ENCODE peak calls at places on chromosomes 6 and 20, in ten cellular contexts. One of them, this sample, is unnamed.

GRCh38 chr6:85364354-85364753 is 85.5 kb upstream of the NT5E start:
- DNase-seq in lower leg skin: no peak
- DNase-seq in dorsolateral prefrontal cortex: no peak
- DNase-seq in epithelial cell of esophagus: peak; percentile 93
- DNase-seq in heart right ventricle: no peak
- DNase-seq in HFF-Myc: peak; percentile 77
- DNase-seq in choroid plexus epithelial cell: peak; percentile 67
- DNase-seq in kidney: no peak
- DNase-seq in AG09309: peak; percentile 5
- DNase-seq in cardiac fibroblast: peak; percentile 83
- DNase-seq in this sample: no peak

GRCh38 chr6:9089724-9090123 is 654.4 kb upstream of the SLC35B3 start:
- DNase-seq in AG09309: no peak
- DNase-seq in kidney: no peak
- DNase-seq in choroid plexus epithelial cell: no peak
- DNase-seq in cardiac fibroblast: no peak
- DNase-seq in heart right ventricle: no peak
- DNase-seq in HFF-Myc: no peak
- DNase-seq in lower leg skin: no peak
- DNase-seq in dorsolateral prefrontal cortex: no peak
- DNase-seq in epithelial cell of esophagus: no peak
- DNase-seq in this sample: no peak

GRCh38 chr6:118783931-118784528 is 109.9 kb upstream of the ASF1A start:
- DNase-seq in heart right ventricle: no peak
- DNase-seq in AG09309: no peak
- DNase-seq in dorsolateral prefrontal cortex: no peak
- DNase-seq in epithelial cell of esophagus: no peak
- DNase-seq in cardiac fibroblast: no peak
- DNase-seq in choroid plexus epithelial cell: peak; percentile 12
- DNase-seq in HFF-Myc: no peak
- DNase-seq in kidney: no peak
- DNase-seq in lower leg skin: no peak
- DNase-seq in this sample: no peak

GRCh38 chr6:35392773-35393672 is 50.7 kb downstream of the PPARD start:
- DNase-seq in AG09309: no peak
- DNase-seq in choroid plexus epithelial cell: no peak
- DNase-seq in dorsolateral prefrontal cortex: no peak
- DNase-seq in heart right ventricle: no peak
- DNase-seq in epithelial cell of esophagus: peak; percentile 62
- DNase-seq in lower leg skin: no peak
- DNase-seq in cardiac fibroblast: no peak
- DNase-seq in kidney: no peak
- DNase-seq in HFF-Myc: no peak
- DNase-seq in this sample: no peak

GRCh38 chr6:169669889-169670288 is 31.9 kb downstream of the WDR27 start:
- DNase-seq in kidney: no peak
- DNase-seq in heart right ventricle: no peak
- DNase-seq in dorsolateral prefrontal cortex: no peak
- DNase-seq in lower leg skin: no peak
- DNase-seq in cardiac fibroblast: peak; percentile 72
- DNase-seq in HFF-Myc: no peak
- DNase-seq in epithelial cell of esophagus: no peak
- DNase-seq in AG09309: no peak
- DNase-seq in choroid plexus epithelial cell: peak; percentile 54
- DNase-seq in this sample: no peak

GRCh38 chr20:57794600-57795346 is 85.0 kb upstream of the PMEPA1 start:
- DNase-seq in dorsolateral prefrontal cortex: no peak
- DNase-seq in kidney: no peak
- DNase-seq in HFF-Myc: no peak
- DNase-seq in cardiac fibroblast: no peak
- DNase-seq in heart right ventricle: no peak
- DNase-seq in choroid plexus epithelial cell: peak; percentile 7
- DNase-seq in AG09309: no peak
- DNase-seq in lower leg skin: no peak
- DNase-seq in epithelial cell of esophagus: no peak
- DNase-seq in this sample: no peak

GRCh38 chr6:2958331-2958711 is 13.0 kb downstream of the SERPINB6 start:
- DNase-seq in kidney: no peak
- DNase-seq in AG09309: no peak
- DNase-seq in epithelial cell of esophagus: no peak
- DNase-seq in choroid plexus epithelial cell: no peak
- DNase-seq in dorsolateral prefrontal cortex: no peak
- DNase-seq in lower leg skin: peak; percentile 85
- DNase-seq in HFF-Myc: no peak
- DNase-seq in heart right ventricle: peak; percentile 43
- DNase-seq in cardiac fibroblast: no peak
- DNase-seq in this sample: no peak

GRCh38 chr6:134199848-134200606 is 117.9 kb downstream of the SGK1 start:
- DNase-seq in choroid plexus epithelial cell: no peak
- DNase-seq in dorsolateral prefrontal cortex: no peak
- DNase-seq in lower leg skin: no peak
- DNase-seq in heart right ventricle: no peak
- DNase-seq in cardiac fibroblast: no peak
- DNase-seq in kidney: no peak
- DNase-seq in HFF-Myc: no peak
- DNase-seq in epithelial cell of esophagus: peak; percentile 20
- DNase-seq in AG09309: no peak
- DNase-seq in this sample: no peak

GRCh38 chr6:150245148-150245547 is 102.3 kb downstream of the PPP1R14C start:
- DNase-seq in lower leg skin: no peak
- DNase-seq in epithelial cell of esophagus: no peak
- DNase-seq in AG09309: no peak
- DNase-seq in HFF-Myc: no peak
- DNase-seq in cardiac fibroblast: no peak
- DNase-seq in dorsolateral prefrontal cortex: no peak
- DNase-seq in choroid plexus epithelial cell: no peak
- DNase-seq in kidney: no peak
- DNase-seq in heart right ventricle: no peak
- DNase-seq in this sample: no peak

DNA sequence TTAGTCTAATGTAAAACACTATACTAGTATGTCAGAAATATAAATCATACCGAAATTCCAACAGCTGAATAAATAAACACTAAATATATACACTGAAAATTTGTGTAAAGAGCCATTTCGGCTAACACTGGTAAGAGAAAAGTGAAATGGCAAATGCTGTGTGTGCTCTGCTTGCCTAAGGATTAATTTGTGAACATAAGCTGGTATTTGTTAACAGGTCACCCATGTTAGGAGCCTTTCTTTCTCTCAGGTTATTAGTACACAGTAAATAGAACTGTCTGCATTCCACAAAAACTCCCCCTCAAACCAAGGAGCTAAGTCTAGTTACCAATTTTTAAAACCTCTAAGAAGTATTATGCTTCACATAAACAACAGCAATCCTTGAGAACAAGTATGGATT is 27.0 kb downstream of the ELOVL5 start:
- DNase-seq in heart right ventricle: no peak
- DNase-seq in dorsolateral prefrontal cortex: no peak
- DNase-seq in choroid plexus epithelial cell: peak; percentile 26
- DNase-seq in HFF-Myc: no peak
- DNase-seq in kidney: no peak
- DNase-seq in cardiac fibroblast: no peak
- DNase-seq in AG09309: no peak
- DNase-seq in epithelial cell of esophagus: no peak
- DNase-seq in lower leg skin: no peak
- DNase-seq in this sample: no peak
- H3K4me3 ChIP-seq in heart right ventricle: no peak overlapping the region
- H3K4me3 ChIP-seq in dorsolateral prefrontal cortex: no peak overlapping the region
- H3K4me3 ChIP-seq in choroid plexus epithelial cell: no peak overlapping the region
- H3K4me3 ChIP-seq in HFF-Myc: no peak overlapping the region
- H3K4me3 ChIP-seq in kidney: no peak overlapping the region
- H3K4me3 ChIP-seq in cardiac fibroblast: no peak overlapping the region
- H3K4me3 ChIP-seq in AG09309: no peak overlapping the region
- H3K4me3 ChIP-seq in epithelial cell of esophagus: no peak overlapping the region
- H3K4me3 ChIP-seq in lower leg skin: no peak overlapping the region
- H3K4me3 ChIP-seq in this sample: no peak overlapping the region

DNA sequence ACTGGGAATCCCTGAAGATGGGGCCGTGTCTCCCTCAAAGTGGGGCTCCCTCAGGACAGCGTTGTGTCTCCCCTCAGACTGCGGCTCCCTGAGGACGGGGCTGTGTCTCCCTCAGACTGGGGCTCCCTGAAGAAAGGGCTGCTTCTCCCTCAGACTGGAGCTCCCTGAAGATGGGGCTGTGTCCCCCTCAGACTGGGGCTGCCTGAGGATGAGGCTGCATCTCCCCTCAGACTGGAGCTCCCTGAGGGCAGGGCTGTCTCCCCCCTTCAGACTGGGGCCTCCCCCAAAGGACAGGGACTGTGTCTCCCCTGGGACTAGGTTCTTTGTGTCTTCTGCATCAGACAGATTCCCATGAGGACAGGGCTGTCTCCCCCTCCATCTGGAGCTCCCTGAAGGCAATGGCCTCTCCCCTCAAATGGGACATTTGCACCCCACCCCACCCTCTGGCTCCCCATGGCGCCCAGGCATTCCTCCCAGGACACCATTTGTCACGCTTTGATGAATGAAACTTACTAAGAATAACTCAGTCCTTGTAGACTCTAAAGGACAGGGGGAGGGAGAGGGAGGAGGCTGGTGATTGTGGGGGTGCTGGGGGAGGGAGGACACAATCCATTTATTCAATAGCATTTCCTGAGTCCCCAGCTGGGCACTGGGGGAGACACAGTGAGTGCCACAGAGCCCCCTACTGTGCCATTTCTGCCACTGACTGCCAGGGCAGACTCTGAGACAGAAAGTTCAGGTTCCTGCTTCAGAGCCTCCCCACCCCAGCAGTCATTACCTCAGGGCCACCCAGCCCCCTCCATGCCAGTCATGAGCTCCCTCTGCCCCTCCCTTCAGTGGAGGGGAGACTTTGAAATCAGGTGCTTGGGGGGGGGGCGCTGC is 122.4 kb downstream of the MRPL14 start:
- DNase-seq in lower leg skin: no peak
- DNase-seq in choroid plexus epithelial cell: no peak
- DNase-seq in HFF-Myc: no peak
- DNase-seq in epithelial cell of esophagus: no peak
- DNase-seq in cardiac fibroblast: peak; percentile 34
- DNase-seq in heart right ventricle: no peak
- DNase-seq in AG09309: no peak
- DNase-seq in kidney: peak; percentile 58
- DNase-seq in dorsolateral prefrontal cortex: peak; percentile 15
- DNase-seq in this sample: no peak
- TF ChIP-seq CTCF in lower leg skin: no peak
- TF ChIP-seq CTCF in choroid plexus epithelial cell: peak; percentile 25
- TF ChIP-seq CTCF in HFF-Myc: peak; percentile 23
- TF ChIP-seq CTCF in epithelial cell of esophagus: peak; percentile 10
- TF ChIP-seq CTCF in cardiac fibroblast: peak; percentile 45
- TF ChIP-seq CTCF in heart right ventricle: peak; percentile 30
- TF ChIP-seq CTCF in AG09309: peak; percentile 40
- TF ChIP-seq CTCF in kidney: peak; percentile 24
- TF ChIP-seq CTCF in dorsolateral prefrontal cortex: no peak
- TF ChIP-seq CTCF in this sample: peak; percentile 48

DNA sequence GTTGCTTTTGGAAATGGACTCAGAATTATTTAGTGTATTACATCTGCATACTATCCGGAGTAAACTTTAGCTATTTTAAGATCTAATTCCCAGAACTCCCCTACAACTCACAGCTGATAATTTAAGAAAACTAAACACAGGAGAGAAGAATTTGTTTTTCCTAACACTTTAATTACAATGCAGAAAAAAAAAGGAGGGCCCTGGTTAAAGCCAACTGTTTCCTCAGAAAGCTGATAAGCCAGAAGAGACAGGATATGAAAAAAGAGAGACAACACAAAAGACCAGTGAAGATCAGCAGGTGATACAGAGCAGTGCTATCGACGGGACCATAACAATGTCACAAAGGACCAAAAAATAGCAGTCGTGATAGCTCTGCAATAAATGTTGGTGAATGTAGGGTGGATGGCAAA is 5.8 kb downstream of the IFNGR1 start:
- DNase-seq in heart right ventricle: no peak
- DNase-seq in epithelial cell of esophagus: no peak
- DNase-seq in AG09309: no peak
- DNase-seq in HFF-Myc: no peak
- DNase-seq in cardiac fibroblast: no peak
- DNase-seq in kidney: no peak
- DNase-seq in dorsolateral prefrontal cortex: no peak
- DNase-seq in lower leg skin: no peak
- DNase-seq in choroid plexus epithelial cell: no peak
- DNase-seq in this sample: no peak
- H3K4me3 ChIP-seq in heart right ventricle: peak overlapping the region; percentile 22
- H3K4me3 ChIP-seq in epithelial cell of esophagus: no peak overlapping the region
- H3K4me3 ChIP-seq in AG09309: no peak overlapping the region
- H3K4me3 ChIP-seq in HFF-Myc: no peak overlapping the region
- H3K4me3 ChIP-seq in cardiac fibroblast: no peak overlapping the region
- H3K4me3 ChIP-seq in kidney: no peak overlapping the region
- H3K4me3 ChIP-seq in dorsolateral prefrontal cortex: peak overlapping the region; percentile 4
- H3K4me3 ChIP-seq in lower leg skin: no peak overlapping the region
- H3K4me3 ChIP-seq in choroid plexus epithelial cell: no peak overlapping the region
- H3K4me3 ChIP-seq in this sample: no peak overlapping the region

GRCh38 chr6:164861964-164862363 is 447.4 kb downstream of the C6orf118 start:
- DNase-seq in lower leg skin: no peak
- DNase-seq in heart right ventricle: no peak
- DNase-seq in cardiac fibroblast: no peak
- DNase-seq in epithelial cell of esophagus: no peak
- DNase-seq in choroid plexus epithelial cell: no peak
- DNase-seq in HFF-Myc: no peak
- DNase-seq in AG09309: no peak
- DNase-seq in kidney: no peak
- DNase-seq in dorsolateral prefrontal cortex: no peak
- DNase-seq in this sample: no peak

GRCh38 chr6:164855281-164855680 is 454.1 kb downstream of the C6orf118 start:
- DNase-seq in HFF-Myc: no peak
- DNase-seq in epithelial cell of esophagus: no peak
- DNase-seq in lower leg skin: no peak
- DNase-seq in AG09309: no peak
- DNase-seq in heart right ventricle: no peak
- DNase-seq in dorsolateral prefrontal cortex: no peak
- DNase-seq in kidney: no peak
- DNase-seq in cardiac fibroblast: no peak
- DNase-seq in choroid plexus epithelial cell: no peak
- DNase-seq in this sample: no peak

GRCh38 chr6:164854526-164854925 is 454.9 kb downstream of the C6orf118 start:
- DNase-seq in epithelial cell of esophagus: no peak
- DNase-seq in HFF-Myc: no peak
- DNase-seq in dorsolateral prefrontal cortex: no peak
- DNase-seq in lower leg skin: no peak
- DNase-seq in choroid plexus epithelial cell: no peak
- DNase-seq in cardiac fibroblast: no peak
- DNase-seq in AG09309: no peak
- DNase-seq in heart right ventricle: no peak
- DNase-seq in kidney: no peak
- DNase-seq in this sample: no peak

GRCh38 chr6:164856138-164856537 is 453.3 kb downstream of the C6orf118 start:
- DNase-seq in dorsolateral prefrontal cortex: no peak
- DNase-seq in AG09309: no peak
- DNase-seq in lower leg skin: no peak
- DNase-seq in choroid plexus epithelial cell: no peak
- DNase-seq in HFF-Myc: no peak
- DNase-seq in cardiac fibroblast: no peak
- DNase-seq in heart right ventricle: no peak
- DNase-seq in epithelial cell of esophagus: no peak
- DNase-seq in kidney: no peak
- DNase-seq in this sample: no peak

DNA sequence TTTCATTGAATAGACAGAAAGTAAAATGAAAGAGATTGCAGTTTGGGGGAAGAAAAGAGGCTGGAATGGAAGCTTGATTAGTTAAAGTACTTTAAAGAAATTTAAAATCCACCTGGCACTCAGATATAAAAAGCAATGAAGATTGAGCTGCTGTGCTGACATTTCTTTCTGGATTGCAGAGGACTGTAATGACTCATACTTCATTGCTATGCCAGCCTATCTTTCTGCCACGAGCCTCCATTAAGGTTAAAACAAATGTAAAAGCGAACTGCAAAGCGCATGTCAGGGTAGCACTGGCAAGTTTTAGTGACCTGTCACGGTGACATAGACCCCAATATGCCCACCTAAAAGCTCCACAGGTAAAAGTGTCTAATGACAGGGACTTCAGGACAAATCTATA is 449.6 kb downstream of the C6orf118 start:
- DNase-seq in kidney: no peak
- DNase-seq in dorsolateral prefrontal cortex: no peak
- DNase-seq in cardiac fibroblast: no peak
- DNase-seq in HFF-Myc: no peak
- DNase-seq in lower leg skin: no peak
- DNase-seq in heart right ventricle: no peak
- DNase-seq in choroid plexus epithelial cell: no peak
- DNase-seq in AG09309: no peak
- DNase-seq in epithelial cell of esophagus: no peak
- DNase-seq in this sample: no peak
- TF ChIP-seq CTCF in kidney: no peak
- TF ChIP-seq CTCF in dorsolateral prefrontal cortex: no peak
- TF ChIP-seq CTCF in cardiac fibroblast: no peak
- TF ChIP-seq CTCF in HFF-Myc: no peak
- TF ChIP-seq CTCF in lower leg skin: no peak
- TF ChIP-seq CTCF in heart right ventricle: no peak
- TF ChIP-seq CTCF in choroid plexus epithelial cell: no peak
- TF ChIP-seq CTCF in AG09309: no peak
- TF ChIP-seq CTCF in epithelial cell of esophagus: no peak
- TF ChIP-seq CTCF in this sample: no peak